ENCODE peak calls at places on chromosomes 13 and 19, in ten cellular contexts. G is tibial artery; M is spleen; W is sigmoid colon; X is heart right ventricle; D is left lung; S is CD8-positive, alpha-beta memory T cell; B is cardiac muscle cell; E is adrenal gland; H is upper lobe of left lung. Y is an unnamed sample. For H3K4me1, the result is how much of the 10 kb centered on the place peaks cover.

GRCh38 chr13:112253631-112254030 is 122.5 kb upstream of the SPACA7 start:
- DNase-seq in G (no peak), M (no peak), W (no peak), X (no peak), D (no peak), S (no peak), B (no peak), E (peak), H (no peak), Y (no peak)

GRCh38 chr13:59531571-59532091 is 632.1 kb downstream of the DIAPH3 start:
- DNase-seq in G (peak), M (peak), W (peak), X (peak), D (no peak), S (no peak), B (peak), E (peak), H (peak), Y (no peak)

GRCh38 chr19:8682931-8683330 is 15.7 kb downstream of the ACTL9 start:
- DNase-seq in G (no peak), M (no peak), W (no peak), X (no peak), D (no peak), S (no peak), B (no peak), E (no peak), H (no peak), Y (no peak)

GRCh38 chr13:20412761-20413355 is 112.8 kb downstream of the CRYL1 start:
- DNase-seq in G (no peak), M (no peak), W (no peak), X (no peak), D (no peak), S (no peak), B (no peak), E (no peak), H (no peak), Y (peak)

GRCh38 chr13:33070713-33071112 is 54.5 kb downstream of the KL start:
- DNase-seq in G (no peak), M (no peak), W (no peak), X (no peak), D (no peak), S (no peak), B (no peak), E (no peak), H (no peak), Y (no peak)

GRCh38 chr19:29551774-29552173 is 26.0 kb downstream of the VSTM2B start:
- DNase-seq in G (no peak), M (no peak), W (no peak), X (no peak), D (no peak), S (no peak), B (no peak), E (no peak), H (no peak), Y (no peak)

GRCh38 chr13:72168126-72168525 is 301.1 kb upstream of the DACH1 start:
- DNase-seq in G (no peak), M (no peak), W (no peak), X (no peak), D (no peak), S (no peak), B (no peak), E (no peak), H (no peak), Y (no peak)

GRCh38 chr19:8323781-8324185 is 2.5 kb downstream of the RPS28 start:
- DNase-seq in G (no peak), M (no peak), W (no peak), X (no peak), D (no peak), S (no peak), B (no peak), E (no peak), H (no peak), Y (no peak)

GRCh38 chr19:30371157-30371845 is 883 bp upstream of the ZNF536 start:
- DNase-seq in G (no peak), M (no peak), W (no peak), X (no peak), D (no peak), S (no peak), B (no peak), E (no peak), H (no peak), Y (no peak)

GRCh38 chr19:28701491-28701890 is 511.5 kb downstream of the UQCRFS1 start:
- DNase-seq in G (no peak), M (no peak), W (no peak), X (no peak), D (no peak), S (no peak), B (no peak), E (no peak), H (no peak), Y (no peak)

GRCh38 chr13:90447735-90448103 is 899.8 kb upstream of the MIR17HG start:
- DNase-seq in G (no peak), M (no peak), W (no peak), X (no peak), D (no peak), S (no peak), B (peak), E (no peak), H (no peak), Y (no peak)

GRCh38 chr19:10769533-10770491 is 51.9 kb downstream of the DNM2 start:
- DNase-seq in G (peak), M (no peak), W (peak), X (peak), D (no peak), S (no peak), B (peak), E (peak), H (peak), Y (no peak)

GRCh38 chr13:65532231-65532630 is 1697.9 kb downstream of the PCDH9 start:
- DNase-seq in G (no peak), M (no peak), W (no peak), X (no peak), D (no peak), S (no peak), B (no peak), E (no peak), H (no peak), Y (no peak)

GRCh38 chr19:39126593-39127187 is 1.1 kb downstream of the PAK4 start:
- DNase-seq in G (peak), M (no peak), W (no peak), X (no peak), D (no peak), S (no peak), B (peak), E (no peak), H (peak), Y (no peak)

GRCh38 chr19:39137131-39137530 is 11.5 kb downstream of the PAK4 start:
- DNase-seq in G (no peak), M (no peak), W (no peak), X (no peak), D (peak), S (no peak), B (no peak), E (no peak), H (no peak), Y (no peak)

GRCh38 chr13:79604752-79605151 is 123.8 kb downstream of the NDFIP2 start:
- DNase-seq in G (no peak), M (no peak), W (no peak), X (no peak), D (no peak), S (no peak), B (no peak), E (no peak), H (no peak), Y (no peak)

GRCh38 chr13:52085416-52085815 is 43.5 kb downstream of the NEK5 start:
- DNase-seq in G (no peak), M (no peak), W (no peak), X (no peak), D (no peak), S (no peak), B (peak), E (no peak), H (no peak), Y (no peak)

GRCh38 chr19:7500811-7501450 is 12.1 kb upstream of the PEX11G start:
- DNase-seq in G (no peak), M (peak), W (no peak), X (no peak), D (peak), S (no peak), B (no peak), E (peak), H (no peak), Y (no peak)

GRCh38 chr19:1261512-1261862 is 7.6 kb upstream of the CIRBP start:
- DNase-seq in G (no peak), M (no peak), W (peak), X (peak), D (no peak), S (no peak), B (no peak), E (no peak), H (no peak), Y (no peak)

GRCh38 chr19:1260749-1261511 is 8.2 kb upstream of the CIRBP start:
- DNase-seq in G (peak), M (peak), W (peak), X (peak), D (peak), S (peak), B (peak), E (peak), H (peak), Y (peak)

GRCh38 chr19:1258707-1259205 is 10.4 kb downstream of the MIDN start:
- DNase-seq in G (no peak), M (no peak), W (no peak), X (no peak), D (no peak), S (no peak), B (no peak), E (no peak), H (no peak), Y (no peak)

GRCh38 chr19:1259206-1259872 is 9.8 kb upstream of the CIRBP start:
- DNase-seq in G (peak), M (peak), W (peak), X (peak), D (peak), S (peak), B (peak), E (peak), H (peak), Y (peak)

DNA sequence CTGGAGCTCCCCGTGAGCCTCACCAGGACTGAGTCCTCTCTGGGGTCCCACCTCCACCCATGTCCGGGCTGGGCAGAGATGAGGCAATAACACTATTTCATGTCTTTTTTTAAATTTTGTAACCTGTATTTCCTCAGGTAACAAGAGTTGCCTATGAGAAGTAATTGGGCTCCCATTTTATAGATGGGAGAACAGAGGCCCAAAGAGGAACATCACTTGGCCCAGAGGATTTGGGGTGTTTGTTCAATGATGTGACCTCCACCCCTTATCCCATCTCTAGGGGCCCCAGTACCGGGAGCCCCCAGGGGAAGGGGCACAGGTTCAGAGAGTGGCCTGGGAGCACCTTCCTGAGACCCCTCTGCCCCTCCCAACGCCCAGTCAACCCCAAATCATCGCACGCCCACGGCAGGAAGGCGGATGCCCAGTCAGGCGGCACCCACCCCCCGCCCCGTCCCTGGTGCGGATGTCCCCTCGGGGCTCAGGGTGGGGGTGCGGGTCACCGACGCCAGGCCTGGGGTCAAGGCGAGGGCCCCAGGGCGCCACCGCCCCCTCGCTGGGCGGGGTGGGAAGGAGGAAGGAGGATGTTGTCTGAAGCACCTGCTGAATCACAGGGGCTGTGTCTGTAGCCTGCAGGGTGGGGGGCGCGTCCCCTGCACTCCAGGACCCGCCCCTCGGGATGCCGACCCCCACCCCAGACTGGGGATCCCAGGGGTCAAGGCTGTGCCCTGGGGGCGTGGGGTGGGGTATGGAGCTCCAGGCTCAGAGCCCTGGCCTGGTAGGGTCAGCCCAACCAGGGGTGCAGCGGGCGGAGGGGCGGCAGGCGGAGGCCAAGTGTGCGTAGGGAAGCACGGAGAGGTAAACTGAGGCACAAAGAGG is 9.0 kb upstream of the CIRBP start:
- DNase-seq in G (no peak), M (peak), W (peak), X (no peak), D (peak), S (peak), B (no peak), E (peak), H (no peak), Y (no peak)
- H3K4me3 ChIP-seq in G (peak), M (peak), W (peak), X (peak), D (peak), S (peak), B (peak), E (no peak), H (no peak), Y (peak)

DNA sequence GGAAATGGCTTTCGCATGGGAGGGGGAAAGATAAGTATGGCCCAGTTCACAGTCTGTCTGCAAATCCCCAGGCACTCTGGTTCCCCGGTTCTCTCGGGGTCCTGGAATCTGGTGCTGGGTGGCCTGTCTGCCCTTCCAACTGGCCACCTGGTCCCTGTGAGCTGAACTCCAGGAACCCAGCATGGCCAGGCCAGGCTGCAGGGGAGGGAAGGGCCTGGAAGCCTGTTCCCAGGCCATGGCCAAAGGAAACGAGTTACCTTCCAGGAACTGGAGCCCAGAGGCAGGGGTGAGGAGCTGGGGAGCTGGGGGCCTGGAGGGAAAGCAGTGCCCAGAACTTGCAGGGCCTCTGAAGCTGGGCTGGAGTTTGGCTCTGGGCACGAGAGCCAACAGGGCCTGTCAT is 19.1 kb upstream of the PNMA8C start:
- DNase-seq in G (peak), M (no peak), W (no peak), X (peak), D (no peak), S (no peak), B (no peak), E (no peak), H (no peak), Y (no peak)
- H3K27ac ChIP-seq in G (peak), M (no peak), W (no peak), X (peak), D (no peak), S (no peak), B (no peak), E (no peak), H (no peak), Y (no peak)

GRCh38 chr13:99693351-99693750 is 192.1 kb downstream of the TM9SF2 start:
- DNase-seq in G (no peak), M (no peak), W (no peak), X (no peak), D (no peak), S (no peak), B (no peak), E (no peak), H (no peak), Y (no peak)

GRCh38 chr13:99692854-99693253 is 191.6 kb downstream of the TM9SF2 start:
- DNase-seq in G (no peak), M (no peak), W (no peak), X (no peak), D (no peak), S (no peak), B (no peak), E (no peak), H (no peak), Y (no peak)

GRCh38 chr13:99689955-99690354 is 188.7 kb downstream of the TM9SF2 start:
- DNase-seq in G (no peak), M (no peak), W (no peak), X (no peak), D (no peak), S (no peak), B (no peak), E (no peak), H (no peak), Y (no peak)

GRCh38 chr13:99690426-99691189 is 189.3 kb downstream of the TM9SF2 start:
- DNase-seq in G (no peak), M (no peak), W (no peak), X (no peak), D (no peak), S (no peak), B (no peak), E (no peak), H (no peak), Y (no peak)

DNA sequence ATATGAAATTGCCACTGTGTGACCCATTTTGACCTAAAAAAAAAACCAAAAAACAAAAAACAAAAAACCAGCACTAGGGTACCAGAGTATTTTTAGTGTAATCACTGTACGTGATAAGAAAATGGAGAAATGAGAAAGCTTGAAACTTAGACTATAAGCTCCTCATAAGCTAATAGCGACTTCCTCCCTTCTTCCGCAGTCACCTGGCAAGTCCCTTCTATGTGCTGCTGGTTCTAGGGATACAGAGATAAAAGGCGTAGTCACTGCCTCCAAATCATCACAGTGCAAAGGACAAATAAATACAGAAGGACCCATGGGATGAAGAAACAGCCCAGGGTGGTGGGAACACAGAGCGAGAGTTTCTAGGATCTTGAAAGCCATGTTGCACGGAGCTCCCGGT is 190.3 kb downstream of the TM9SF2 start:
- DNase-seq in G (no peak), M (no peak), W (no peak), X (no peak), D (no peak), S (no peak), B (no peak), E (no peak), H (no peak), Y (no peak)
- H3K4me1 ChIP-seq in G (under half), M (under half), W (under half), X (under half), D (under half), S (under half), B (under half), E (under half), H (under half), Y (under half)

GRCh38 chr19:48400018-48400742 is 6.7 kb downstream of the GRIN2D start:
- DNase-seq in G (peak), M (no peak), W (peak), X (peak), D (no peak), S (no peak), B (peak), E (peak), H (no peak), Y (no peak)
- H3K4me3 ChIP-seq in G (no peak), M (no peak), W (no peak), X (peak), D (no peak), S (no peak), B (peak), E (no peak), H (no peak), Y (no peak)

GRCh38 chr19:45135176-45135575 is 25.6 kb downstream of the NKPD1 start:
- DNase-seq in G (no peak), M (no peak), W (no peak), X (no peak), D (no peak), S (no peak), B (no peak), E (no peak), H (no peak), Y (no peak)

GRCh38 chr19:45136507-45137178 is 24.1 kb downstream of the NKPD1 start:
- DNase-seq in G (no peak), M (no peak), W (no peak), X (no peak), D (no peak), S (no peak), B (no peak), E (no peak), H (no peak), Y (no peak)

GRCh38 chr19:45138303-45138751 is 22.5 kb downstream of the NKPD1 start:
- DNase-seq in G (no peak), M (no peak), W (no peak), X (no peak), D (no peak), S (no peak), B (no peak), E (peak), H (no peak), Y (no peak)

GRCh38 chr19:45139286-45140143 is 21.3 kb downstream of the NKPD1 start:
- DNase-seq in G (no peak), M (no peak), W (no peak), X (no peak), D (no peak), S (no peak), B (no peak), E (no peak), H (no peak), Y (no peak)

GRCh38 chr19:45137179-45137761 is 23.5 kb downstream of the NKPD1 start:
- DNase-seq in G (no peak), M (no peak), W (no peak), X (peak), D (no peak), S (no peak), B (peak), E (no peak), H (no peak), Y (no peak)
- H3K27ac ChIP-seq in G (no peak), M (peak), W (peak), X (peak), D (no peak), S (no peak), B (peak), E (no peak), H (peak), Y (no peak)

DNA sequence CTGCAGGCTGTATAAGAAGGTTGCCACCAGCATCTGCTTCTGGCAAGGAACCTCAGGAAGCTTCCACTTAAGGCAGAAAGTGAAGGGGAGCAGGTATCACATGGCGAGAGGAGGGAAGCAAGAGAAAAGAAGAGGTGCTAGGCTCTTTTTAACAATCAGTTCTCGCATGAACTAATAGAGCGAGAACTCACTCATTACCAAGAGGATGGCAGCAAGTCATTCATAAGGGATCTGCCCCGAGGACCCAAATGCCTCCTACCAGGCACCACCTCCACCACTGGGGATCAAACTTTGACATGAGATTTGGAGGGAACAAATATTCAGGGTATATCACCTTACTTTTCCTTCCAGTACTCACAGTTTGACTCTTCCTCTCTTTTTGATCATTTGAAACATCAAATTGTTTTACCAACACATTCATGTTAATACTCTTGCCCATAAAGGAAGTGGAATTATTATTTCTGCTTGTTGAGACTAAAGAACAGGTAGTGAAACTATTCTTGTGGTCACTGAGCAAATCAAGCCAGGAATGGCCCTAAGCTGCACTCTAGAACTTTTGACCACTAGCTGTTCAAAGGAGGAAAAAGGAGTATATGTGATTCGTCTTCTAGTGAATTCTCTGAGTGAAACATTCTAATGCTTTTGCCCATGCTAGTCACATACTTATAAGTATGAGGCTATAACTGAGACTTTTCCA is 45.0 kb downstream of the LACC1 start:
- DNase-seq in G (no peak), M (no peak), W (no peak), X (no peak), D (no peak), S (no peak), B (no peak), E (no peak), H (no peak), Y (no peak)
- H3K4me1 ChIP-seq in G (under half), M (under half), W (under half), X (under half), D (under half), S (under half), B (under half), E (under half), H (under half), Y (under half)

GRCh38 chr13:50130686-50131051 is 115.4 kb downstream of the KCNRG start:
- DNase-seq in G (peak), M (peak), W (no peak), X (peak), D (peak), S (no peak), B (peak), E (no peak), H (peak), Y (no peak)
- H3K4me3 ChIP-seq in G (peak), M (peak), W (peak), X (peak), D (peak), S (peak), B (no peak), E (peak), H (peak), Y (peak)

GRCh38 chr13:30196025-30196424 is 111.3 kb downstream of the KATNAL1 start:
- DNase-seq in G (no peak), M (no peak), W (no peak), X (no peak), D (no peak), S (no peak), B (peak), E (peak), H (no peak), Y (no peak)
- H3K27ac ChIP-seq in G (no peak), M (no peak), W (no peak), X (no peak), D (no peak), S (no peak), B (no peak), E (no peak), H (no peak), Y (no peak)